ENCODE peak calls at places on chromosomes 6 and 20, in four cellular contexts. O is heart left ventricle, K is adrenal gland, Y is WERI-Rb-1. A is an unnamed sample.

GRCh38 chr6:33761922-33762629 is 15.4 kb upstream of the IP6K3 start:
- DNase-seq in K (peak; percentile 94), O (peak; percentile 94), Y (peak; percentile 97), A (peak; percentile 53)

GRCh38 chr20:36744764-36745191 is 1.1 kb downstream of the NDRG3 start:
- DNase-seq in K (peak; percentile 81), Y (peak; percentile 58), O (peak; percentile 86), A (peak; percentile 49)

GRCh38 chr6:89951574-89952360 is 57.5 kb downstream of the GJA10 start:
- DNase-seq in O (no peak), Y (no peak), K (no peak), A (no peak)

GRCh38 chr6:31585531-31585930 is 546 bp upstream of the LST1 start:
- DNase-seq in Y (peak; percentile 52), O (no peak), K (no peak), A (no peak)

GRCh38 chr6:53735896-53736295 is 58.9 kb upstream of the LRRC1 start:
- DNase-seq in K (no peak), O (no peak), Y (no peak), A (no peak)

GRCh38 chr6:109747216-109747615 is 56.1 kb downstream of the FIG4 start:
- DNase-seq in O (no peak), K (no peak), Y (no peak), A (no peak)

GRCh38 chr6:107228754-107229153 is 113.4 kb upstream of the BEND3 start:
- DNase-seq in Y (no peak), K (no peak), O (no peak), A (no peak)

GRCh38 chr6:26743157-26743821 is 83.7 kb upstream of the ZNF322 start:
- DNase-seq in K (no peak), Y (no peak), O (no peak), A (peak; percentile 73)

GRCh38 chr6:145704153-145704781 is 31.1 kb downstream of the EPM2A start:
- DNase-seq in K (no peak), O (no peak), Y (no peak), A (peak; percentile 17)

GRCh38 chr6:155660243-155660977 is 204.8 kb upstream of the NOX3 start:
- DNase-seq in K (no peak), O (no peak), Y (no peak), A (no peak)

GRCh38 chr20:43975096-43975768 is 60.6 kb downstream of the TOX2 start:
- DNase-seq in Y (no peak), O (no peak), K (peak; percentile 54), A (peak; percentile 92)

GRCh38 chr6:79399499-79399898 is 137.7 kb downstream of the LCA5 start:
- DNase-seq in Y (no peak), K (no peak), O (no peak), A (no peak)

GRCh38 chr6:169237496-169238134 is 16.0 kb downstream of the THBS2 start:
- DNase-seq in K (no peak), Y (no peak), O (no peak), A (no peak)

GRCh38 chr6:82013561-82014275 is 233.8 kb downstream of the IBTK start:
- DNase-seq in O (peak; percentile 20), Y (no peak), K (peak; percentile 61), A (peak; percentile 59)

GRCh38 chr6:48568856-48569255 is 457.9 kb upstream of the PTCHD4 start:
- DNase-seq in O (no peak), Y (no peak), K (no peak), A (no peak)

GRCh38 chr6:72984981-72985665 is 240.2 kb downstream of the KHDC1L start:
- DNase-seq in Y (no peak), K (no peak), O (no peak), A (peak; percentile 92)

GRCh38 chr6:45450801-45451200 is 73.1 kb upstream of the SUPT3H start:
- DNase-seq in K (no peak), Y (no peak), O (no peak), A (no peak)

GRCh38 chr20:46721476-46721875 is 12.0 kb downstream of the SLC2A10 start:
- DNase-seq in K (no peak), O (no peak), Y (no peak), A (no peak)

GRCh38 chr6:160929831-160930230 is 61.7 kb upstream of the MAP3K4 start:
- DNase-seq in Y (no peak), O (no peak), K (no peak), A (no peak)

GRCh38 chr6:64737418-64737817 is 969.6 kb downstream of the EYS start:
- DNase-seq in O (no peak), K (no peak), Y (no peak), A (no peak)

GRCh38 chr6:64732888-64733287 is 974.1 kb downstream of the EYS start:
- DNase-seq in Y (no peak), K (no peak), O (no peak), A (no peak)

GRCh38 chr6:64733433-64733832 is 973.6 kb downstream of the EYS start:
- DNase-seq in K (no peak), O (no peak), Y (no peak), A (no peak)

DNA sequence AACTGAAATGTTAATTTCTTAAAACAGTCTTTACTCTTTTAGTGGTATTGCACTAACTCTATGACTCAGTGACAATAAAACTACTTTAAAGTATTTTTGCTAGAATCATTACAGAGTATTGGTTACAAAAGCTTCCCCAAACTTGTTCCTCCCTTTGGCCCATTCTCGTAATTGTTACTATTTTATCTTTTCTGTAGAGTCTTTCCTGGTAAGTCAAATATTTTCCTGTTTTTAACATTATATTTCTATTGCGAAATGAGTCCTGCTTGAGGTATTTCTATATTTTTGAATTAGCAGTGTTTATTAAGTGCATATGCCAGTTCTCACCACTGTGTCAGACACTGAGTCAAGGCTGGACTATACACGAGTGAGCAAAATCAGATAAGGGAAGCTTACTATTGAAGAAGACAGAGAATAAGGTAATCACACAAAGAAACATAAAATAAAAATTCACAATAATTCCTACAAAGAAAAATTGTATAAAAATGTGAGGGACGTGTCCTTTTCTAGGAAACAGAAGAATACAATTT is 970.5 kb downstream of the EYS start:
- DNase-seq in K (no peak), Y (no peak), O (no peak), A (no peak)
- TF ChIP-seq CTCF in K (no peak), Y (no peak), O (no peak), A (no peak)

GRCh38 chr20:10985536-10985935 is 311.7 kb upstream of the JAG1 start:
- DNase-seq in K (no peak), O (no peak), Y (no peak), A (peak; percentile 42)

GRCh38 chr20:10986586-10986985 is 312.8 kb upstream of the JAG1 start:
- DNase-seq in K (no peak), Y (no peak), O (no peak), A (peak; percentile 30)

GRCh38 chr20:10984899-10985298 is 311.1 kb upstream of the JAG1 start:
- DNase-seq in O (no peak), K (no peak), Y (no peak), A (no peak)

GRCh38 chr20:10990625-10991382 is 317.0 kb upstream of the JAG1 start:
- DNase-seq in Y (no peak), O (no peak), K (no peak), A (no peak)

DNA sequence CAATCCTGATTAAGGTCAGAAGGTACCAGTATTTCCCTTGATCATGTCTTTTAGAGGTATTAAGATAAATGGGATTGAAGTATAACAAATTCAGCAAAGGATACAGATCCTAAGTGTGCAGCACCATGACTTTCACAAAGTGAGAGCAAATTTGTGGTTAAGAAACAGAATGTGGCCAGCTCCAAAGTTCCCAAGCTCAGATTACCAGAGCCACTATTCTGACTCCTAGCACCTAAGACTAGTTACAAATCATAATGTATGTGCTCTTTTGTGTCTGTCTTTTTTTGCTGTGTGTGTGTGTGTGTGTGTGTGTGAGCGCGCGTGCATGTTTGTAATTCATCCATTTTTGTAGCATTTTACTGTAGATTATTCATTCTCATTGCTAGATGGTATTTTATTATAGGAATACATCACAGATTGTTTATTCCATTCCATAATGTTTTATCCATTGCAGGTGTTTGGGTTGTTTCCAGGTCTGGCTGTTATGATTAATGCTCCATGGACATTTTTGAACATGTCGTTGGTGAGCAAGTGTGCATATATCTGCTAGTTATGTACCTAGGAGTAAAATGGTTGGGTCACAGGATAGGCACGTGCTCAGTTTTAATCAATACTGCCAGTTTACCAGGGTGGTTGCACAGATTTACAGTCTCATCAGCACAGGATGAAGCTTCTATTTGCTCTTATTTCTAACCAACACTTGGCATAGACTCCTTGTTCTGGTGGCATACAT is 314.0 kb upstream of the JAG1 start:
- DNase-seq in K (no peak), O (no peak), Y (no peak), A (no peak)
- TF ChIP-seq CTCF in K (no peak), O (no peak), Y (no peak), A (no peak)

DNA sequence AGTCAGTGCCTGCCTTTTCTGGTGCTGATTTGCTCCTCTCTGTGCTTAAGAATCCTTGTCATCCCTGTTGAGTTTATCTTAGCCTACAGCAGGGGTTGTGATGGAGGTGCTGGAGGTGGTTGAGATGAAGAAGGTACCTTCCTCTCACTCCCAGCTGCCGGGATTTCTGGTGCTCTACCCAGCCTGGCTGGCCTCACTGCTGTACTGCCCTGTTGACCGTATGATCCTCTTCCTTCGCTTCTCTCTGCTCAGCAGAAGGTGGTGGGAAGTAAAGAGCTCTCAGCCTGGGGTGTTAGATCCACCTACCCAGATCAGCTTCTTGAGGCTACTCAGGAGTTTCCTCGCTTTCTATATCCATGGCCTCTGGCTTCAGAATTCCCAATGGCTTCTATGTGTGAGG is 101.0 kb upstream of the NXT1 start:
- DNase-seq in K (no peak), Y (no peak), O (no peak), A (no peak)
- TF ChIP-seq CTCF in K (no peak), Y (no peak), O (no peak), A (no peak)

GRCh38 chr6:41658551-41659069 is 20.3 kb downstream of the MDFI start:
- DNase-seq in Y (no peak), K (no peak), O (no peak), A (no peak)

GRCh38 chr6:41659935-41660334 is 21.7 kb downstream of the MDFI start:
- DNase-seq in O (no peak), K (no peak), Y (no peak), A (no peak)

GRCh38 chr6:41667195-41667594 is 28.9 kb downstream of the MDFI start:
- DNase-seq in K (no peak), Y (no peak), O (no peak), A (no peak)

GRCh38 chr6:41664271-41664670 is 26.0 kb downstream of the MDFI start:
- DNase-seq in O (no peak), K (no peak), Y (no peak), A (no peak)

DNA sequence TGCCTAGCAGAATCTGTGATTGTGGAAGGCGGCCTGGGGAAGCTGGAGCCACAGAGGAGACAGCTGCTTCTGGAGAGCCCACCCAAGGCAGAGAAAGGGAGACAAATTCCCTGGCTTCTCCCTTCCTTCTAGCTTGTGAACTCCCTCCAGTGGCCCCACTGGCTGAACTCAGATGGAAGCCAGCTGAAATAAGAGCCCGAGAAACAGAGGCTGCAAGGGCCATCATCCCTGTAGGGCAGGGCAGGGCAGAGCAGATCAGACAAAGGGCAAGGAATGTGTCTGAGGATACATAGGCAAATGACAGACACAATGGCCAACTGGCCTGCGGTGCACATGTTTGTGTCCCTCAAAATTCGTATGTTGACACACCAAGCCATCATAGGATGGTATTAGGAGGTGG is 25.3 kb downstream of the MDFI start:
- DNase-seq in O (no peak), Y (no peak), K (no peak), A (no peak)
- TF ChIP-seq CTCF in O (no peak), Y (no peak), K (no peak), A (no peak)